ENCODE peak calls at places on chromosome 22, in seven cellular contexts. One of them, this sample, is unnamed.

GRCh38 chr22:50581950-50582561 is 593 bp downstream of the CHKB start:
- DNase-seq in endothelial cell of umbilical vein: no peak
- DNase-seq in psoas muscle: no peak
- DNase-seq in GM23338: no peak
- DNase-seq in GM06990: no peak
- DNase-seq in WTC11: no peak
- DNase-seq in omental fat pad: no peak
- DNase-seq in this sample: peak; percentile 77

GRCh38 chr22:50418624-50419023 is 56.2 kb downstream of the SBF1 start:
- DNase-seq in endothelial cell of umbilical vein: no peak
- DNase-seq in psoas muscle: no peak
- DNase-seq in GM23338: no peak
- DNase-seq in GM06990: no peak
- DNase-seq in WTC11: no peak
- DNase-seq in omental fat pad: no peak
- DNase-seq in this sample: no peak

GRCh38 chr22:39466228-39467006 is 9.6 kb downstream of the MGAT3 start:
- DNase-seq in endothelial cell of umbilical vein: no peak
- DNase-seq in psoas muscle: no peak
- DNase-seq in GM23338: no peak
- DNase-seq in GM06990: no peak
- DNase-seq in WTC11: no peak
- DNase-seq in omental fat pad: no peak
- DNase-seq in this sample: no peak

GRCh38 chr22:50313600-50313999 is 6.2 kb upstream of the PLXNB2 start:
- DNase-seq in endothelial cell of umbilical vein: no peak
- DNase-seq in psoas muscle: no peak
- DNase-seq in GM23338: no peak
- DNase-seq in GM06990: no peak
- DNase-seq in WTC11: no peak
- DNase-seq in omental fat pad: no peak
- DNase-seq in this sample: no peak

GRCh38 chr22:30290679-30291333 is 1.5 kb upstream of the CASTOR1 start:
- DNase-seq in endothelial cell of umbilical vein: peak; percentile 95
- DNase-seq in psoas muscle: peak; percentile 90
- DNase-seq in GM23338: peak; percentile 41
- DNase-seq in GM06990: no peak
- DNase-seq in WTC11: no peak
- DNase-seq in omental fat pad: no peak
- DNase-seq in this sample: peak; percentile 97

GRCh38 chr22:30640361-30640760 is 4.8 kb downstream of the SLC35E4 start:
- DNase-seq in endothelial cell of umbilical vein: no peak
- DNase-seq in psoas muscle: no peak
- DNase-seq in GM23338: no peak
- DNase-seq in GM06990: no peak
- DNase-seq in WTC11: no peak
- DNase-seq in omental fat pad: no peak
- DNase-seq in this sample: no peak

GRCh38 chr22:40176921-40177737 is 596 bp upstream of the TNRC6B start:
- DNase-seq in endothelial cell of umbilical vein: peak; percentile 61
- DNase-seq in psoas muscle: no peak
- DNase-seq in GM23338: peak; percentile 79
- DNase-seq in GM06990: peak; percentile 54
- DNase-seq in WTC11: peak; percentile 57
- DNase-seq in omental fat pad: no peak
- DNase-seq in this sample: no peak

GRCh38 chr22:31753005-31753633 is 700 bp upstream of the DEPDC5 start:
- DNase-seq in endothelial cell of umbilical vein: no peak
- DNase-seq in psoas muscle: peak; percentile 67
- DNase-seq in GM23338: peak; percentile 88
- DNase-seq in GM06990: peak; percentile 47
- DNase-seq in WTC11: peak; percentile 84
- DNase-seq in omental fat pad: no peak
- DNase-seq in this sample: peak; percentile 70

GRCh38 chr22:38760477-38761201 is 4.8 kb upstream of the SUN2 start:
- DNase-seq in endothelial cell of umbilical vein: no peak
- DNase-seq in psoas muscle: peak; percentile 52
- DNase-seq in GM23338: no peak
- DNase-seq in GM06990: no peak
- DNase-seq in WTC11: no peak
- DNase-seq in omental fat pad: no peak
- DNase-seq in this sample: no peak

GRCh38 chr22:31676700-31677099 is 14.7 kb upstream of the PISD start:
- DNase-seq in endothelial cell of umbilical vein: peak; percentile 93
- DNase-seq in psoas muscle: peak; percentile 95
- DNase-seq in GM23338: peak; percentile 98
- DNase-seq in GM06990: peak; percentile 89
- DNase-seq in WTC11: peak; percentile 94
- DNase-seq in omental fat pad: peak; percentile 88
- DNase-seq in this sample: peak; percentile 96

GRCh38 chr22:17476838-17477237 is 86.5 kb upstream of the SLC25A18 start:
- DNase-seq in endothelial cell of umbilical vein: no peak
- DNase-seq in psoas muscle: no peak
- DNase-seq in GM23338: peak; percentile 52
- DNase-seq in GM06990: no peak
- DNase-seq in WTC11: no peak
- DNase-seq in omental fat pad: no peak
- DNase-seq in this sample: no peak

GRCh38 chr22:21961886-21962654 is 9.4 kb upstream of the PPM1F start:
- DNase-seq in endothelial cell of umbilical vein: no peak
- DNase-seq in psoas muscle: no peak
- DNase-seq in GM23338: no peak
- DNase-seq in GM06990: no peak
- DNase-seq in WTC11: no peak
- DNase-seq in omental fat pad: no peak
- DNase-seq in this sample: no peak

GRCh38 chr22:43482310-43482625 is 70.5 kb downstream of the MPPED1 start:
- DNase-seq in endothelial cell of umbilical vein: no peak
- DNase-seq in psoas muscle: no peak
- DNase-seq in GM23338: peak; percentile 11
- DNase-seq in GM06990: no peak
- DNase-seq in WTC11: no peak
- DNase-seq in omental fat pad: no peak
- DNase-seq in this sample: no peak

GRCh38 chr22:50576070-50576469 is 2.2 kb downstream of the CPT1B start:
- DNase-seq in endothelial cell of umbilical vein: peak; percentile 68
- DNase-seq in psoas muscle: no peak
- DNase-seq in GM23338: peak; percentile 78
- DNase-seq in GM06990: no peak
- DNase-seq in WTC11: peak; percentile 41
- DNase-seq in omental fat pad: no peak
- DNase-seq in this sample: no peak

GRCh38 chr22:24437091-24437490 is 9.7 kb downstream of the ADORA2A start:
- DNase-seq in endothelial cell of umbilical vein: no peak
- DNase-seq in psoas muscle: no peak
- DNase-seq in GM23338: no peak
- DNase-seq in GM06990: no peak
- DNase-seq in WTC11: no peak
- DNase-seq in omental fat pad: no peak
- DNase-seq in this sample: no peak

GRCh38 chr22:24435861-24436351 is 8.5 kb downstream of the ADORA2A start:
- DNase-seq in endothelial cell of umbilical vein: no peak
- DNase-seq in psoas muscle: peak; percentile 70
- DNase-seq in GM23338: no peak
- DNase-seq in GM06990: no peak
- DNase-seq in WTC11: no peak
- DNase-seq in omental fat pad: no peak
- DNase-seq in this sample: peak; percentile 46

GRCh38 chr22:24436553-24436952 is 9.2 kb downstream of the ADORA2A start:
- DNase-seq in endothelial cell of umbilical vein: no peak
- DNase-seq in psoas muscle: no peak
- DNase-seq in GM23338: no peak
- DNase-seq in GM06990: no peak
- DNase-seq in WTC11: no peak
- DNase-seq in omental fat pad: no peak
- DNase-seq in this sample: no peak

GRCh38 chr22:24440270-24440717 is 12.9 kb downstream of the ADORA2A start:
- DNase-seq in endothelial cell of umbilical vein: no peak
- DNase-seq in psoas muscle: peak; percentile 46
- DNase-seq in GM23338: no peak
- DNase-seq in GM06990: no peak
- DNase-seq in WTC11: no peak
- DNase-seq in omental fat pad: no peak
- DNase-seq in this sample: no peak

GRCh38 chr22:24437820-24438328 is 10.5 kb downstream of the ADORA2A start:
- DNase-seq in endothelial cell of umbilical vein: no peak
- DNase-seq in psoas muscle: no peak
- DNase-seq in GM23338: no peak
- DNase-seq in GM06990: peak; percentile 58
- DNase-seq in WTC11: no peak
- DNase-seq in omental fat pad: no peak
- DNase-seq in this sample: no peak
- TF ChIP-seq CTCF in endothelial cell of umbilical vein: no peak
- TF ChIP-seq CTCF in psoas muscle: no peak
- TF ChIP-seq CTCF in GM23338: peak; percentile 40
- TF ChIP-seq CTCF in GM06990: peak; percentile 49
- TF ChIP-seq CTCF in WTC11: no peak
- TF ChIP-seq CTCF in omental fat pad: no peak
- TF ChIP-seq CTCF in this sample: no peak

GRCh38 chr22:23893446-23893956 is 682 bp upstream of the MIF start:
- DNase-seq in endothelial cell of umbilical vein: no peak
- DNase-seq in psoas muscle: no peak
- DNase-seq in GM23338: no peak
- DNase-seq in GM06990: no peak
- DNase-seq in WTC11: no peak
- DNase-seq in omental fat pad: no peak
- DNase-seq in this sample: peak; percentile 46

GRCh38 chr22:23895599-23896144 is 1.5 kb downstream of the MIF start:
- DNase-seq in endothelial cell of umbilical vein: no peak
- DNase-seq in psoas muscle: no peak
- DNase-seq in GM23338: no peak
- DNase-seq in GM06990: no peak
- DNase-seq in WTC11: no peak
- DNase-seq in omental fat pad: no peak
- DNase-seq in this sample: no peak

GRCh38 chr22:23893957-23894709 is at the start of gene MIF:
- DNase-seq in endothelial cell of umbilical vein: peak; percentile 96
- DNase-seq in psoas muscle: peak; percentile 96
- DNase-seq in GM23338: peak; percentile 98
- DNase-seq in GM06990: peak; percentile 99
- DNase-seq in WTC11: peak; percentile 99
- DNase-seq in omental fat pad: peak; percentile 87
- DNase-seq in this sample: peak; percentile 96

GRCh38 chr22:23896166-23896522 is 2.0 kb downstream of the MIF start:
- DNase-seq in endothelial cell of umbilical vein: no peak
- DNase-seq in psoas muscle: no peak
- DNase-seq in GM23338: no peak
- DNase-seq in GM06990: no peak
- DNase-seq in WTC11: no peak
- DNase-seq in omental fat pad: no peak
- DNase-seq in this sample: no peak

GRCh38 chr22:23894710-23895598 is 771 bp downstream of the MIF start:
- DNase-seq in endothelial cell of umbilical vein: peak; percentile 68
- DNase-seq in psoas muscle: peak; percentile 80
- DNase-seq in GM23338: peak; percentile 92
- DNase-seq in GM06990: peak; percentile 83
- DNase-seq in WTC11: peak; percentile 73
- DNase-seq in omental fat pad: peak; percentile 48
- DNase-seq in this sample: peak; percentile 92
- TF ChIP-seq CTCF in endothelial cell of umbilical vein: peak; percentile 32
- TF ChIP-seq CTCF in psoas muscle: peak; percentile 7
- TF ChIP-seq CTCF in GM23338: peak; percentile 47
- TF ChIP-seq CTCF in GM06990: peak; percentile 75
- TF ChIP-seq CTCF in WTC11: no peak
- TF ChIP-seq CTCF in omental fat pad: no peak
- TF ChIP-seq CTCF in this sample: no peak

DNA sequence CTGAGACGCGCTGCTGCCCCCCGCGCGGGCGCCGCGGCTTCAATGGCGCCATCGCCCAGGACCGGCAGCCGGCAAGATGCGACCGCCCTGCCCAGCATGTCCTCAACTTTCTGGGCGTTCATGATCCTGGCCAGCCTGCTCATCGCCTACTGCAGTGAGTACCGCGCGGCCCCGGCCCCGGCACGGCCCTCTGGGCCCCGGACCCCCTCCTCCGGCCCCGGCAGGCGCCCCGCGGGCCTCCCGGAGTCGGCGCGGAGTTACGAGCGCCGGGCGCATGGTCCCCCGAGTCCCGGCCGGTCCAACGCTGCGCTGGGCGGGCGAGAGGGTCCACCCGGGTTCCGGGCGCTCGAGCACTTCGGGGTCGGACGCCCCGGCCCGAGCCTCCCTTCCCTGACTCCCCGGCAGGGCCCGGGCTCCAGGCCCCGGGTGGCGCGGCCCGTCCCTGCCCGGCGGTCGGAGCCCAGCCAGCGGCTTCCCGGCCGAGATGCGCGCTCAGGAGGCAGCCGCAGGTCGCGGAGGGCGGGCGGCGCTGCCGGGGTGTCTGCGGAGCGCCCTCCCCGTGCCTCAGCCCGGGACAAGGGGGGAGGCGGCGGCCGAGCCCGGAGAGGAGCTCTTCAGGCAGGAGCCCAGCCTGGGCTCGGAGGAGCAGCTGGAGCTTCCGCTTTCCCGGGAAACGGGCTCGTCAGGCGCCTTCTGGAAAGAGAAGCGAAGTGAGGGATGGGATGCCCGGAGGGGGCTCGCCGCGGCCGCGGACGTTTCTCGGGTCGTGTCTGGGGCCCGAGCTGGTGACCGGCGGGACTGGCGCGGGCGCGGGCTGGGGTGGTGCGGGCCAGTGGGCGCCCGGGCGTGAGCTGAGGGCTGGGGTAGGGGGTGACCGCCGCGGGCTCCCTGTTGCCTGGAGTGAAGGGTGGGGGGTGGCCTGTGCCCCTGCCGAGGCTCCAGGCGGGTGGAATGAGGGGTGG is 1337.8 kb downstream of the BRD1 start:
- DNase-seq in endothelial cell of umbilical vein: no peak
- DNase-seq in psoas muscle: no peak
- DNase-seq in GM23338: no peak
- DNase-seq in GM06990: no peak
- DNase-seq in WTC11: no peak
- DNase-seq in omental fat pad: no peak
- DNase-seq in this sample: peak; percentile 61
- TF ChIP-seq CTCF in endothelial cell of umbilical vein: no peak
- TF ChIP-seq CTCF in psoas muscle: no peak
- TF ChIP-seq CTCF in GM23338: no peak
- TF ChIP-seq CTCF in GM06990: no peak
- TF ChIP-seq CTCF in WTC11: no peak
- TF ChIP-seq CTCF in omental fat pad: no peak
- TF ChIP-seq CTCF in this sample: no peak

DNA sequence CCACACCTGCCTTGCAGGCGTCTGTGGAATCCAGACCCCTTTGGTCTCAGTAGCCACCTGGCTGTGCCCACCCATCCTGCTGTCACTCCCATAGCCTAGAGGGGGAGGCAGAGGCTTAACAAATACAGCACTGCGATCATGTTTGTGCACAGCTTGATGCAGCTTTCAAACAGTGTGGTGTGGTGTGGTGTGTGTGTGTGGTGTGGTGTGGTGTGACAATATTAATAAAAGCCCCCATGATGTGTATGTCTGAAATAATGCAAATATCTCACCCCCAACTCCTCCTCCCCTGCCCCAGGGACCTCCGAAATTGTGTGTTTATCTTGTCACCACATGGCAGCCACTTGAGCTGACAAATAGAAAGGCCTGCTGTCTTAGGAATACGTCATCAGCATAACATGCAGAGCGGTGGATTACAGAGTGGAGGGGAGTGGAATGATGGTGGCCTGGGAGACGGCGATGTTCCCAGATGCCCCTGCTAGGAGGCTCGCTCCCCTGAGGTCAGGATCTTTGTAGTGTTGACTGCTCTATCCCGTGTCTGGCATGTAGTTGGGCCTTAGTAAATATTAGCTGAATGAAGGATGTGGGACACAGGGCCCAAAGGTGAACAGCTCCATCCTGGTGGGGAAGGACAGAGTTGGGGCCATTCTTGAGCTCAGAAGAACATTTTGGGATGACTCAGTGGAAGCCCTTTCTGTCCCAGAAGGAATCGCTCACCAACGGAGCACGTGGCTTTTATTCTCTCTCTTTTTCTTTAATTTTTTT is 2.8 kb downstream of the PDXP start:
- DNase-seq in endothelial cell of umbilical vein: no peak
- DNase-seq in psoas muscle: no peak
- DNase-seq in GM23338: peak; percentile 28
- DNase-seq in GM06990: no peak
- DNase-seq in WTC11: no peak
- DNase-seq in omental fat pad: no peak
- DNase-seq in this sample: no peak
- TF ChIP-seq CTCF in endothelial cell of umbilical vein: peak; percentile 28
- TF ChIP-seq CTCF in psoas muscle: peak; percentile 39
- TF ChIP-seq CTCF in GM23338: peak; percentile 43
- TF ChIP-seq CTCF in GM06990: peak; percentile 45
- TF ChIP-seq CTCF in WTC11: no peak
- TF ChIP-seq CTCF in omental fat pad: no peak
- TF ChIP-seq CTCF in this sample: peak; percentile 11

This sample was measured in sigmoid colon.